ENCODE peak calls at places on chromosomes 5 and 9, in six cellular contexts. One of them, this sample, is unnamed.

GRCh38 chr5:137220523-137220927 is 278.6 kb downstream of the SPOCK1 start:
- DNase-seq in EL: peak; percentile 89
- DNase-seq in glutamatergic neuron: no peak
- DNase-seq in aorta: no peak
- DNase-seq in iPS DF 6.9: peak; percentile 58
- DNase-seq in GM20000: peak; percentile 42
- DNase-seq in this sample: no peak

GRCh38 chr9:32385135-32385884 is 867 bp downstream of the ACO1 start:
- DNase-seq in EL: no peak
- DNase-seq in glutamatergic neuron: no peak
- DNase-seq in aorta: no peak
- DNase-seq in iPS DF 6.9: no peak
- DNase-seq in GM20000: no peak
- DNase-seq in this sample: no peak

GRCh38 chr5:141747152-141747640 is 65.2 kb upstream of the ARAP3 start:
- DNase-seq in EL: peak; percentile 29
- DNase-seq in glutamatergic neuron: peak; percentile 88
- DNase-seq in aorta: peak; percentile 71
- DNase-seq in iPS DF 6.9: no peak
- DNase-seq in GM20000: no peak
- DNase-seq in this sample: peak; percentile 89

GRCh38 chr5:55218966-55219365 is 8.1 kb downstream of the MCIDAS start:
- DNase-seq in EL: no peak
- DNase-seq in glutamatergic neuron: no peak
- DNase-seq in aorta: no peak
- DNase-seq in iPS DF 6.9: no peak
- DNase-seq in GM20000: no peak
- DNase-seq in this sample: no peak

GRCh38 chr5:137478043-137478442 is 21.1 kb downstream of the SPOCK1 start:
- DNase-seq in EL: no peak
- DNase-seq in glutamatergic neuron: no peak
- DNase-seq in aorta: no peak
- DNase-seq in iPS DF 6.9: no peak
- DNase-seq in GM20000: no peak
- DNase-seq in this sample: no peak

GRCh38 chr9:137621131-137621757 is 2.4 kb downstream of the EHMT1 start:
- DNase-seq in EL: peak; percentile 36
- DNase-seq in glutamatergic neuron: no peak
- DNase-seq in aorta: no peak
- DNase-seq in iPS DF 6.9: no peak
- DNase-seq in GM20000: no peak
- DNase-seq in this sample: no peak

GRCh38 chr9:125153712-125154367 is 10.5 kb upstream of the SCAI start:
- DNase-seq in EL: no peak
- DNase-seq in glutamatergic neuron: no peak
- DNase-seq in aorta: no peak
- DNase-seq in iPS DF 6.9: no peak
- DNase-seq in GM20000: no peak
- DNase-seq in this sample: no peak

GRCh38 chr9:133057006-133057405 is 4.8 kb upstream of the CEL start:
- DNase-seq in EL: no peak
- DNase-seq in glutamatergic neuron: no peak
- DNase-seq in aorta: no peak
- DNase-seq in iPS DF 6.9: no peak
- DNase-seq in GM20000: no peak
- DNase-seq in this sample: no peak

GRCh38 chr5:57082441-57083067 is 91.3 kb upstream of the GPBP1 start:
- DNase-seq in EL: peak; percentile 26
- DNase-seq in glutamatergic neuron: no peak
- DNase-seq in aorta: no peak
- DNase-seq in iPS DF 6.9: no peak
- DNase-seq in GM20000: no peak
- DNase-seq in this sample: no peak

This sample was measured in Right ventricle myocardium inferior.